ENCODE peak calls at places on chromosomes 1 and 21, in five cellular contexts. L, G, T, Z and J are unnamed samples.
A peak's percentile ranks its signal among the peaks of the same experiment; 100 is the strongest.

GRCh38 chr1:47722909-47723580 is 274.1 kb downstream of the TRABD2B start:
- DNase-seq in L (no peak), G (no peak), T (no peak), Z (no peak), J (no peak)

GRCh38 chr1:22918644-22919043 is 54.0 kb downstream of the LACTBL1 start:
- DNase-seq in L (no peak), G (no peak), T (no peak), Z (no peak), J (no peak)

GRCh38 chr1:56797079-56797685 is 22.0 kb downstream of the FYB2 start:
- DNase-seq in L (no peak), G (no peak), T (no peak), Z (peak; percentile 22), J (no peak)

GRCh38 chr1:207752456-207753132 is 740 bp downstream of the CD46 start:
- DNase-seq in L (peak; percentile 72), G (peak; percentile 69), T (peak; percentile 74), Z (peak; percentile 11), J (peak; percentile 52)

GRCh38 chr1:99759529-99760160 is 6.8 kb downstream of the FRRS1 start:
- DNase-seq in L (no peak), G (no peak), T (no peak), Z (no peak), J (no peak)

GRCh38 chr1:155226910-155227260 is 18.4 kb downstream of the MTX1 start:
- DNase-seq in L (peak; percentile 70), G (peak; percentile 74), T (no peak), Z (peak; percentile 29), J (peak; percentile 67)

GRCh38 chr1:210477328-210477924 is 148.7 kb downstream of the HHAT start:
- DNase-seq in L (no peak), G (no peak), T (no peak), Z (no peak), J (no peak)

GRCh38 chr21:30234050-30234449 is 18.2 kb upstream of the CLDN8 start:
- DNase-seq in L (no peak), G (no peak), T (no peak), Z (no peak), J (no peak)

GRCh38 chr1:177631770-177632169 is 338.1 kb downstream of the SEC16B start:
- DNase-seq in L (no peak), G (no peak), T (no peak), Z (no peak), J (no peak)

GRCh38 chr21:44712203-44713028 is 1.0 kb upstream of the TSPEAR start:
- DNase-seq in L (no peak), G (no peak), T (no peak), Z (no peak), J (no peak)

GRCh38 chr1:92475029-92475428 is 11.7 kb downstream of the GFI1 start:
- DNase-seq in L (no peak), G (no peak), T (no peak), Z (no peak), J (no peak)

GRCh38 chr1:158117854-158118691 is 62.6 kb upstream of the CD1D start:
- DNase-seq in L (peak; percentile 27), G (peak; percentile 80), T (peak; percentile 59), Z (peak; percentile 28), J (peak; percentile 42)

GRCh38 chr1:117658676-117659075 is 52.8 kb downstream of the TENT5C start:
- DNase-seq in L (peak; percentile 84), G (no peak), T (no peak), Z (no peak), J (no peak)

GRCh38 chr1:19799877-19800804 is at the start of gene TMCO4:
- DNase-seq in L (peak; percentile 87), G (peak; percentile 58), T (peak; percentile 82), Z (peak; percentile 19), J (peak; percentile 64)

GRCh38 chr1:204410764-204411450 is 710 bp downstream of the PPP1R15B start:
- DNase-seq in L (peak; percentile 44), G (peak; percentile 56), T (no peak), Z (peak; percentile 60), J (peak; percentile 43)

GRCh38 chr1:211352985-211353515 is 26.4 kb downstream of the TRAF5 start:
- DNase-seq in L (peak; percentile 75), G (no peak), T (no peak), Z (no peak), J (peak; percentile 72)

GRCh38 chr1:8427493-8427892 is 109.6 kb downstream of the SLC45A1 start:
- DNase-seq in L (peak; percentile 93), G (no peak), T (no peak), Z (no peak), J (no peak)

GRCh38 chr1:57276916-57277315 is 146.9 kb downstream of the DAB1 start:
- DNase-seq in L (no peak), G (peak; percentile 16), T (no peak), Z (no peak), J (no peak)

GRCh38 chr21:29135481-29135880 is 5.0 kb downstream of the MAP3K7CL start:
- DNase-seq in L (no peak), G (no peak), T (no peak), Z (no peak), J (no peak)

GRCh38 chr1:2136836-2137235 is 57.7 kb downstream of the FAAP20 start:
- DNase-seq in L (no peak), G (no peak), T (no peak), Z (no peak), J (no peak)

GRCh38 chr1:24385160-24385939 is 28.2 kb downstream of the STPG1 start:
- DNase-seq in L (peak; percentile 55), G (no peak), T (no peak), Z (no peak), J (peak; percentile 25)

GRCh38 chr1:23018661-23019093 is 591 bp upstream of the KDM1A start:
- DNase-seq in L (no peak), G (peak; percentile 16), T (no peak), Z (no peak), J (no peak)

GRCh38 chr1:221268295-221268694 is 389.1 kb downstream of the HLX start:
- DNase-seq in L (no peak), G (no peak), T (no peak), Z (no peak), J (no peak)

DNA sequence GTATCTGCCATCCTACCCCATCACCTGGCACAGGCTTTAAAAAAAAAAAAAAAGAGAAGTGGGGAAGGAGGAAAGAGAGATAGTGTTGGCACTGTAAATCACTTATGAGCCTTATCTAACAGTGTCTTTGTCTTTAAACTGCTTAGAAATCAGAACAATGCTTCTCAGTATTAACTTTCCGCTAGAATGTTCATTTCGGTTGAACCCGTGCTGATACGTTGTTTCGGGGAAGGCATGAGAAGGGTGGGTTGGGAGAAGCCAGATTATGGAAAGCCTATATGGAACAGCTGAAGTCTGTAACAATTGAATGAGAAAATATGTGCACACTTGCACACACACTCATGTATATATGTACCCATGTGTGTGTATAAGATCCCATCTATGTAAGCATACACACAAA is 170.8 kb downstream of the GALNT2 start:
- DNase-seq in L (no peak), G (no peak), T (no peak), Z (no peak), J (no peak)
- H3K36me3 ChIP-seq in L (peaks cover 7% of the 10 kb centered on the region), G (no peaks in the 10 kb centered on the region), T (no peaks in the 10 kb centered on the region), Z (peaks cover 39% of the 10 kb centered on the region), J (no peaks in the 10 kb centered on the region)

GRCh38 chr21:32747396-32747795 is 19.6 kb upstream of the SYNJ1 start:
- DNase-seq in L (no peak), G (no peak), T (no peak), Z (no peak), J (no peak)
- H3K36me3 ChIP-seq in L (peaks cover 22% of the 10 kb centered on the region), G (no peaks in the 10 kb centered on the region), T (peaks cover 31% of the 10 kb centered on the region), Z (peaks cover 100% of the 10 kb centered on the region), J (no peaks in the 10 kb centered on the region)

GRCh38 chr21:25878334-25878733 is 143.6 kb downstream of the GABPA start:
- DNase-seq in L (no peak), G (peak; percentile 35), T (no peak), Z (no peak), J (peak; percentile 2)

GRCh38 chr21:25885405-25885804 is 150.6 kb downstream of the GABPA start:
- DNase-seq in L (no peak), G (no peak), T (no peak), Z (no peak), J (no peak)

GRCh38 chr21:25885880-25886279 is 151.1 kb downstream of the GABPA start:
- DNase-seq in L (no peak), G (no peak), T (no peak), Z (no peak), J (no peak)

GRCh38 chr21:25879203-25879602 is 144.4 kb downstream of the GABPA start:
- DNase-seq in L (no peak), G (no peak), T (no peak), Z (no peak), J (no peak)

DNA sequence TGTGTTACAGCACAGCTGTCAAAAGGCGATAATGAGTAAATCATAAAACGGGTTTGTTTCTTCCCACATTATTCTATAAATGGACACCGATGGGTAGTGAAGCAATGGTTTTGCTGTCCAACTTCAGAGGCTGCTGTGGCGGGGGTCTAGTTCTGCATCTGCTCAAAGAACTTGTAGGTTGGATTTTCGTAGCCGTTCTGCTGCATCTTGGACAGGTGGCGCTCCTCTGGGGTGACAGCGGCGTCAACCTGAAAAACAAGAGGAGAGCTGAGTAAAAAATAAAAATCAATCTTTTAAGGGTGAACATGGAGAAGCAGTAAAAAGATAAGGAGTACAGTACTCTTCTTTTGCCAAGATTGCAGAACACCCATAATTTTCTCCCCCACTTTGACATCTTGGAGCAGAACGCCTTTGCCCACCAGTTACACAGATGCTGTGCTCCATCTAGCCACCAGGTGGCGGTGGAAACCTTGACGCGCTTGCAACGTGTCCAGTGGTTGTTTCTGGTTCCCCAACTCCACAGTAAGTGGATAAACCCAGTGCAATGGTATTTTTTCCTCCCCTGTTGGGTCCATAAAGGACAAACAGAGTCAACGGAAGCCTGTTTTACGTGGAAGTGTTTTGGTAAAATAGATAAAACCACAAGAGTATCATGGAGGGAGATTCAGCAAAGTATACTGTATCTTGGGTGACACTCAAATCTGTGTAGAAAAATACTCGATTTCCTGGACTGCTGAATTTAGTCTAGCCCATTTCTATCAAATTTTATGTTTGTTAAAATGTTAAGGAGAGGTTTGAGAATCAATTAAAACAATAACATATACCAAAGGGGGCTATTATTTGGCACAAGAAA is 147.0 kb downstream of the GABPA start:
- DNase-seq in L (peak; percentile 56), G (peak; percentile 74), T (peak; percentile 82), Z (peak; percentile 65), J (peak; percentile 59)
- H3K36me3 ChIP-seq in L (no peaks in the 10 kb centered on the region), G (no peaks in the 10 kb centered on the region), T (no peaks in the 10 kb centered on the region), Z (peaks cover 37% of the 10 kb centered on the region), J (peaks cover 6% of the 10 kb centered on the region)

GRCh38 chr1:161038523-161039153 is at the start of gene TSTD1:
- DNase-seq in L (peak; percentile 92), G (peak; percentile 84), T (peak; percentile 85), Z (peak; percentile 51), J (peak; percentile 78)
- H3K36me3 ChIP-seq in L (peaks cover 10% of the 10 kb centered on the region), G (no peaks in the 10 kb centered on the region), T (peaks cover 18% of the 10 kb centered on the region), Z (peaks cover 49% of the 10 kb centered on the region), J (peaks cover 12% of the 10 kb centered on the region)

GRCh38 chr1:62900566-62900965 is 116.6 kb downstream of the ATG4C start:
- DNase-seq in L (no peak), G (no peak), T (no peak), Z (no peak), J (no peak)
- H3K36me3 ChIP-seq in L (no peaks in the 10 kb centered on the region), G (no peaks in the 10 kb centered on the region), T (no peaks in the 10 kb centered on the region), Z (no peaks in the 10 kb centered on the region), J (no peaks in the 10 kb centered on the region)

DNA sequence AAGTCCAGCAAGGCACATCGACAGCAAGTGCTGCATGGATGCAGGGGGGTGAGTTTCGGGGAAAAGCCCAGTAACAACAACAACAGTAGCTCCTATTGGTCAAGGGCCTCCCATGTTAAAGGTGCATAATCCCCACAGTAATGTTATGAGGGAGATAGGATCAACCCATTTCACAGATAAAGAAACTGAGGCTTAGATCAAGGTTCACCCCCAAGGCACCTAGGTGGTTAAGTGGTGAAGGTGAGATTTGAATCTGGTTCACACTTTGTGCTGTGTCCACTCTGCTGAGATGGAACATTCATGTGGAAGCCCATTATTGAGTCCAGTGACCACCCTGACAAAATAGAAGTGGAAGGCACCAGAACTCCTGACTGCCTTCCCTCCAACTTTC is 24.9 kb downstream of the PHGDH start:
- DNase-seq in L (no peak), G (no peak), T (no peak), Z (no peak), J (no peak)
- H3K36me3 ChIP-seq in L (no peaks in the 10 kb centered on the region), G (no peaks in the 10 kb centered on the region), T (no peaks in the 10 kb centered on the region), Z (no peaks in the 10 kb centered on the region), J (peaks cover 8% of the 10 kb centered on the region)